ENCODE peak calls at places on chromosomes 16 and 17, in eight cellular contexts. V, G, H, K, I, J, L and U are unnamed samples.

GRCh38 chr17:9768381-9768934 is 22.9 kb downstream of the DHRS7C start:
- DNase-seq in V (no peak), G (no peak), H (no peak), K (no peak), I (peak; percentile 39), J (no peak), L (no peak), U (peak; percentile 8)

GRCh38 chr16:74279266-74279665 is 17.3 kb upstream of the PSMD7 start:
- DNase-seq in V (no peak), G (no peak), H (no peak), K (no peak), I (no peak), J (no peak), L (no peak), U (no peak)

GRCh38 chr16:27847030-27847550 is 216.4 kb downstream of the GSG1L start:
- DNase-seq in V (no peak), G (no peak), H (no peak), K (no peak), I (no peak), J (peak; percentile 14), L (no peak), U (no peak)

GRCh38 chr16:165539-166374 is at the start of gene HBM:
- DNase-seq in V (no peak), G (no peak), H (no peak), K (no peak), I (no peak), J (no peak), L (no peak), U (no peak)

GRCh38 chr17:10614536-10615155 is 42.5 kb downstream of the MYH3 start:
- DNase-seq in V (peak; percentile 38), G (peak; percentile 66), H (no peak), K (peak; percentile 7), I (peak; percentile 65), J (no peak), L (no peak), U (no peak)

GRCh38 chr16:47734987-47735594 is 274.0 kb downstream of the PHKB start:
- DNase-seq in V (no peak), G (no peak), H (peak; percentile 62), K (no peak), I (no peak), J (no peak), L (no peak), U (no peak)

GRCh38 chr17:29150191-29150590 is 30.0 kb downstream of the MYO18A start:
- DNase-seq in V (no peak), G (no peak), H (no peak), K (no peak), I (no peak), J (no peak), L (no peak), U (no peak)

GRCh38 chr17:83083368-83084201 is 4.2 kb downstream of the METRNL start:
- DNase-seq in V (peak; percentile 93), G (no peak), H (no peak), K (peak; percentile 89), I (peak; percentile 97), J (no peak), L (peak; percentile 47), U (no peak)

DNA sequence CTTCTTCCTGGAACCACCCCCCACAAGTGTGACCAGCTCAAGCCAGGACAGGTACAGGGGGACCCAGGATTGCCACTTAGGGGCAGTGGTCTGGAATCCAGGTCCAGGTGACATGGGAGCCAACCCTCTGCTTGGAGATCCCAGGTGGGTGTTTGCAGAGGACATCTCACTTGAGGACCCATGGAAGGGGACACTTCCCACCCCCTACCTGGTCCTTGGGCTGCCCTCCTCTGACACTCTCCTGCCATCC is 145.5 kb downstream of the SEC14L1 start:
- DNase-seq in V (no peak), G (no peak), H (no peak), K (no peak), I (no peak), J (no peak), L (no peak), U (no peak)
- H3K27ac ChIP-seq in V (peak overlapping the region; percentile 76), G (no peak overlapping the region), H (no peak overlapping the region), K (peak overlapping the region; percentile 89), I (peak overlapping the region; percentile 76), J (peak overlapping the region; percentile 65), L (no peak overlapping the region), U (peak overlapping the region; percentile 57)

GRCh38 chr16:88535181-88535856 is 34.9 kb upstream of the ZC3H18 start:
- DNase-seq in V (no peak), G (no peak), H (no peak), K (no peak), I (no peak), J (peak; percentile 84), L (no peak), U (no peak)
- H3K4me3 ChIP-seq in V (peak overlapping the region; percentile 43), G (peak overlapping the region; percentile 87), H (peak overlapping the region; percentile 46), K (peak overlapping the region; percentile 56), I (peak overlapping the region; percentile 41), J (peak overlapping the region; percentile 14), L (peak overlapping the region; percentile 37), U (peak overlapping the region; percentile 99)

DNA sequence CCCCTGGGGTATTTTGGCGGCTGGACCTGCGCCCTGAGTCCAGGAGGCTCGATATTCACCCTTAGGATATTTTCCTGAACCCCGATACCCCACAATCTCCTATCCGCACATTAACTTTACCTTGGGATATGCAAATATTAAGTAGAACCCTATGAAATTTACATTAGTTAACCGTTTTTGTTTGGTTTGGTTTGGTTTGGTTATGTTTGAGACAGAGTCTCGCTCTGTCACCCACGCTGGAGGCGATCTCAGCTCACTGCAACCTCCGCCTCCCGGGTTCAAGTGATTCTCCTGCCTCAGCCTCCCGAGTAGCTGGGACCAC is 9.3 kb upstream of the NAGS start:
- DNase-seq in V (no peak), G (no peak), H (no peak), K (no peak), I (no peak), J (no peak), L (no peak), U (no peak)
- TF ChIP-seq CTCF in V (no peak), G (no peak), H (no peak), K (no peak), I (no peak), J (no peak), L (peak; percentile 33), U (no peak)

DNA sequence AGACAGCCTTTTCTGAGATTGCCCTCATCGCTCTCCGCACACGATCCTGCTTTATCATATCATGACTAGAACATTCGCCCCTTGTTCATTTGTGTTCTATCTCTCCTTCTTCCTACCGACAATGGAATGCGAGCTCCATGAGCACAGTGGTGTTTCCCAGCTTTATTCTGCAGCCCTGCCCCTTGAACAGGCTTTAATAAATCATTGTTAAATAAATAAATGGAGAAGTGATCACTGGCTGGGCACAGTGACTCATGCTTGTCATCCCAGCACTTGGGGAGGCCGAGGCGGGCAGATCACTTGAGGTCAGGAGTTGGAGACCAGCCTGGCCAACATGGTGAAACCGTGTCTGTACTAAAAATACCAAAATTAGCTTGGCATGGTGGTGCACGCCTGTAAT is 1063.3 kb upstream of the EEF2KMT start:
- DNase-seq in V (no peak), G (no peak), H (no peak), K (no peak), I (no peak), J (no peak), L (no peak), U (no peak)
- H3K27ac ChIP-seq in V (no peak overlapping the region), G (no peak overlapping the region), H (no peak overlapping the region), K (no peak overlapping the region), I (no peak overlapping the region), J (no peak overlapping the region), L (no peak overlapping the region), U (no peak overlapping the region)